ENCODE peak calls at places on chromosomes 1 and 21, in nine cellular contexts. W, D, O, U, N, I, R, M and K are unnamed samples.
A peak's percentile ranks its signal among the peaks of the same experiment; 100 is the strongest.

GRCh38 chr1:15950763-15951295 is 25.1 kb downstream of the ZBTB17 start:
- DNase-seq in W (no peak), D (peak; percentile 81), O (no peak), U (peak; percentile 85), N (peak; percentile 46), I (no peak), R (no peak), M (no peak), K (peak; percentile 21)

GRCh38 chr1:67367370-67368345 is 60.0 kb downstream of the IL12RB2 start:
- DNase-seq in W (no peak), D (peak; percentile 67), O (no peak), U (no peak), N (no peak), I (peak; percentile 74), R (peak; percentile 30), M (no peak), K (no peak)

GRCh38 chr1:230174765-230175747 is 108.0 kb downstream of the GALNT2 start:
- DNase-seq in W (peak; percentile 22), D (no peak), O (no peak), U (peak; percentile 65), N (no peak), I (no peak), R (no peak), M (no peak), K (no peak)

GRCh38 chr1:223102797-223103533 is 40.1 kb downstream of the TLR5 start:
- DNase-seq in W (no peak), D (no peak), O (no peak), U (no peak), N (no peak), I (no peak), R (no peak), M (no peak), K (no peak)

GRCh38 chr1:2785631-2786328 is 15.7 kb downstream of the TTC34 start:
- DNase-seq in W (no peak), D (peak; percentile 52), O (peak; percentile 32), U (peak; percentile 83), N (no peak), I (peak; percentile 55), R (no peak), M (no peak), K (no peak)

GRCh38 chr1:178500936-178501554 is 4.3 kb upstream of the CLEC20A start:
- DNase-seq in W (peak; percentile 65), D (no peak), O (no peak), U (no peak), N (no peak), I (no peak), R (no peak), M (no peak), K (peak; percentile 8)

GRCh38 chr1:221230605-221231004 is 351.4 kb downstream of the HLX start:
- DNase-seq in W (no peak), D (peak; percentile 73), O (no peak), U (no peak), N (peak; percentile 65), I (no peak), R (no peak), M (no peak), K (no peak)

GRCh38 chr1:248847181-248847955 is 9.3 kb downstream of the ZNF672 start:
- DNase-seq in W (no peak), D (no peak), O (no peak), U (no peak), N (no peak), I (no peak), R (no peak), M (no peak), K (no peak)

GRCh38 chr21:16124397-16125130 is 394.8 kb downstream of the USP25 start:
- DNase-seq in W (no peak), D (no peak), O (no peak), U (no peak), N (peak; percentile 90), I (no peak), R (peak; percentile 59), M (no peak), K (no peak)

GRCh38 chr1:201877877-201878339 is 10.8 kb upstream of the SHISA4 start:
- DNase-seq in W (no peak), D (no peak), O (no peak), U (no peak), N (peak; percentile 58), I (no peak), R (no peak), M (peak; percentile 49), K (peak; percentile 53)

GRCh38 chr1:70509996-70510876 is 99.2 kb downstream of the CTH start:
- DNase-seq in W (no peak), D (no peak), O (no peak), U (no peak), N (peak; percentile 99), I (no peak), R (peak; percentile 75), M (peak; percentile 76), K (peak; percentile 56)

GRCh38 chr1:233025566-233025965 is 75.2 kb downstream of the NTPCR start:
- DNase-seq in W (no peak), D (no peak), O (no peak), U (no peak), N (no peak), I (no peak), R (no peak), M (no peak), K (no peak)

GRCh38 chr1:2862441-2863148 is 61.1 kb upstream of the TTC34 start:
- DNase-seq in W (no peak), D (no peak), O (peak; percentile 40), U (no peak), N (no peak), I (peak; percentile 46), R (no peak), M (no peak), K (no peak)

GRCh38 chr1:149849947-149850360 is 49.4 kb upstream of the BOLA1 start:
- DNase-seq in W (no peak), D (no peak), O (no peak), U (no peak), N (peak; percentile 4), I (no peak), R (no peak), M (peak; percentile 59), K (no peak)

GRCh38 chr1:81510701-81511100 is 290.0 kb upstream of the ADGRL2 start:
- DNase-seq in W (no peak), D (no peak), O (no peak), U (no peak), N (no peak), I (no peak), R (no peak), M (no peak), K (no peak)

GRCh38 chr1:81511281-81511680 is 289.5 kb upstream of the ADGRL2 start:
- DNase-seq in W (no peak), D (no peak), O (no peak), U (no peak), N (no peak), I (no peak), R (no peak), M (no peak), K (no peak)

GRCh38 chr1:81505831-81506230 is 294.9 kb upstream of the ADGRL2 start:
- DNase-seq in W (no peak), D (no peak), O (no peak), U (no peak), N (no peak), I (no peak), R (no peak), M (peak; percentile 43), K (peak; percentile 48)

GRCh38 chr1:81509619-81510018 is 291.1 kb upstream of the ADGRL2 start:
- DNase-seq in W (no peak), D (no peak), O (no peak), U (no peak), N (no peak), I (no peak), R (no peak), M (no peak), K (no peak)

GRCh38 chr1:81506691-81507090 is 294.0 kb upstream of the ADGRL2 start:
- DNase-seq in W (no peak), D (no peak), O (no peak), U (no peak), N (no peak), I (no peak), R (no peak), M (no peak), K (no peak)
- TF ChIP-seq CTCF in W (no peak), D (no peak), O (no peak), U (no peak), N (no peak), I (no peak), R (no peak), M (no peak), K (no peak)

GRCh38 chr1:80083892-80084291 is 1077.4 kb upstream of the ADGRL4 start:
- DNase-seq in W (no peak), D (no peak), O (no peak), U (no peak), N (no peak), I (no peak), R (no peak), M (no peak), K (no peak)
- TF ChIP-seq CTCF in W (no peak), D (no peak), O (no peak), U (no peak), N (no peak), I (no peak), R (no peak), M (no peak), K (no peak)

DNA sequence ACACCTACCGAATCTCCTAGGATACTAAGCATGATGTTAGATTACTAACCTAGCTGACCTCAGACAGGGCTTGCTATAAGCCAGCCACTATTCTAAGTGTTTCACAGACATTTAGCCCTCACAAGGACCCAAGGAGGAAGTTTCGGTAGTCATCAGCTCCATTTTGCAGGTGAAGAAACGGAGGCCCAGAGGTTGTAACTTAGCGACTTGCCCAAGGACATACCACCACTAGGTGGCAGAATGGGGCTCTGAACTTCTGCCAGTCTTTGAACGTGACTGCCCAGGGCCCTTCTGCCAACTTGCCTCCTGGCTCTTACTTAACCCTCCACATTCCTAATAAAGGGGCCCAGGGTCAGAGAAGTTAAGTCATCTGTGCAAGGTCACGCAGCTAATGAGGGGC is 283.5 kb downstream of the C1orf94 start:
- DNase-seq in W (peak; percentile 78), D (no peak), O (peak; percentile 51), U (no peak), N (peak; percentile 12), I (no peak), R (peak; percentile 16), M (peak; percentile 46), K (peak; percentile 67)
- TF ChIP-seq CTCF in W (peak; percentile 80), D (no peak), O (peak; percentile 60), U (peak; percentile 18), N (peak; percentile 48), I (peak; percentile 51), R (peak; percentile 67), M (peak; percentile 78), K (peak; percentile 66)

DNA sequence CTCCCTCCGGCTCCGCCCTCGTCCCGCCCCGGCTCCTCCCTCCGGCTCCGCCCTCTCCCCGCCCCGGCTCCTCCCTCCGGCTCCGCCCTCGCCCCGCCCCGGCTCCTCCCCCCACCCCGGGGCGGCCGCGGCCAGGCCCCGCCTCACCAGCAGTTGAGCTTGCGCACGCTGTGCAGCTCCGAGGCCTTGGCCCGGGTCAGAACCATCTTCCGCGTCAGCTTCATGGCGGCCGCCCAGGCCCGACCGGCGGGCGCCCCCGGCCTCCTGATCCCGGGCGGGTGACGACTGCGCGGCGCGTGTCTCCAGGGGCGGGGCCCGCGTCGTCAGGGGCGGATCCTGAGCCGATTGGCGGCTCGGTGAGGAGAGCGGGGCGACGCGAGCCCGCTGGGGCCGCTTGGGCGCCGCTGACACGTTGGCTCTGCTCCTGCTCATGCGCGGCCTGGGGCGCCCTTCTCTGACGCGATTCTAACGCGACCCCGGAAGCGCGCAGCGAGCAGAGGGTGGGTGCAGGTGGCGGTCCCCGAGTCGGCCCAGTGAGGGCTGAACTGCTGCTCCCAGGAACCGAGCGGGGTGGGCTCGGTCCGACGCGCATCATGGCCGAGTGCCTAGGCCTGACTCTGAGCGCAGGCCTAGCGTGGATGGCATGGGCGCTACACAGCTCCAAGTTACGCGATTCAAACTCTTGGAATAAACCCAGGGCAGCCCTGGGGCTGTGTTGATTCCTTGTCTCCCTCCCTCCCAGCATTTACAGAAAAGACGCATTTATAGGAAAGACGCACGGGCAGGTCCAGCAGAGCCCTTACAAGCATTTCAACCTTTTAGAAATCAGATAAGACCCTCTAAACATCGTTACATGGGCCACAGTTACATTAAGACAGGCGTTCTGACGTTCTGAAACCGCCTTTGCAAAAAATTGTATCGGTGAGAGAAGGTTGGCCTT is at the start of gene CFAP410:
- DNase-seq in W (peak; percentile 96), D (peak; percentile 97), O (peak; percentile 96), U (peak; percentile 99), N (peak; percentile 95), I (peak; percentile 99), R (peak; percentile 77), M (peak; percentile 97), K (peak; percentile 99)
- TF ChIP-seq CTCF in W (no peak), D (no peak), O (no peak), U (no peak), N (no peak), I (no peak), R (no peak), M (no peak), K (no peak)